ENCODE peak calls at places on chromosomes 6 and 20, in eight cellular contexts. I, O, T, J, S, W, R and M are unnamed samples.

GRCh38 chr6:65285275-65285674 is 421.8 kb downstream of the EYS start:
- DNase-seq in I (no peak), O (no peak), T (no peak), J (no peak), S (no peak), W (no peak), R (no peak), M (no peak)

GRCh38 chr20:48298851-48299484 is 513.7 kb upstream of the SULF2 start:
- DNase-seq in I (no peak), O (no peak), T (no peak), J (peak; percentile 78), S (no peak), W (peak; percentile 64), R (no peak), M (no peak)

GRCh38 chr6:160030103-160030502 is 61.2 kb downstream of the IGF2R start:
- DNase-seq in I (no peak), O (no peak), T (no peak), J (peak; percentile 81), S (no peak), W (peak; percentile 89), R (peak; percentile 69), M (no peak)

GRCh38 chr6:132929141-132929540 is 114.8 kb downstream of the RPS12 start:
- DNase-seq in I (no peak), O (no peak), T (no peak), J (no peak), S (no peak), W (no peak), R (no peak), M (no peak)

GRCh38 chr20:53582574-53583351 is 10.9 kb downstream of the ZNF217 start:
- DNase-seq in I (no peak), O (peak; percentile 55), T (no peak), J (no peak), S (no peak), W (peak; percentile 66), R (no peak), M (no peak)

GRCh38 chr6:108983151-108983550 is 111.5 kb downstream of the SESN1 start:
- DNase-seq in I (no peak), O (no peak), T (no peak), J (no peak), S (no peak), W (no peak), R (no peak), M (no peak)

GRCh38 chr6:5307058-5307457 is 45.7 kb downstream of the FARS2 start:
- DNase-seq in I (no peak), O (no peak), T (no peak), J (no peak), S (no peak), W (no peak), R (no peak), M (no peak)

GRCh38 chr6:11396860-11397259 is 140.7 kb upstream of the TMEM170B start:
- DNase-seq in I (no peak), O (no peak), T (no peak), J (no peak), S (no peak), W (no peak), R (no peak), M (no peak)